ENCODE peak calls at places on chromosomes 2 and 18, in six cellular contexts. D is SK-MEL-5, E is colonic mucosa, W is HuH-7.5, N is cardiac fibroblast, Q is HFF-Myc. Z is an unnamed sample.

GRCh38 chr2:157349949-157350510 is 24.4 kb upstream of the ERMN start:
- DNase-seq in D (no peak), E (no peak), W (no peak), N (peak), Q (no peak), Z (no peak)

GRCh38 chr2:227406177-227407031 is 18.7 kb upstream of the SCYGR1 start:
- DNase-seq in D (peak), E (peak), W (peak), N (peak), Q (peak), Z (peak)

GRCh38 chr2:70085711-70086277 is 1.5 kb upstream of the PCBP1 start:
- DNase-seq in D (no peak), E (no peak), W (no peak), N (no peak), Q (no peak), Z (no peak)

GRCh38 chr2:96537734-96538486 is 1.4 kb downstream of the ARID5A start:
- DNase-seq in D (no peak), E (no peak), W (no peak), N (no peak), Q (no peak), Z (no peak)

GRCh38 chr2:119028327-119029174 is 86.6 kb downstream of the MARCO start:
- DNase-seq in D (peak), E (peak), W (peak), N (peak), Q (no peak), Z (no peak)

GRCh38 chr2:24793752-24794477 is 690 bp downstream of the CENPO start:
- DNase-seq in D (peak), E (peak), W (peak), N (peak), Q (no peak), Z (no peak)

GRCh38 chr2:73339171-73339678 is 45.9 kb upstream of the EGR4 start:
- DNase-seq in D (no peak), E (no peak), W (no peak), N (no peak), Q (no peak), Z (peak)

GRCh38 chr18:79584491-79585394 is 94.9 kb upstream of the CTDP1 start:
- DNase-seq in D (no peak), E (no peak), W (no peak), N (no peak), Q (no peak), Z (no peak)

GRCh38 chr2:64643838-64644219 is 9.9 kb downstream of the SERTAD2 start:
- DNase-seq in D (no peak), E (no peak), W (no peak), N (no peak), Q (no peak), Z (no peak)

GRCh38 chr2:172513935-172514586 is 41.8 kb upstream of the PDK1 start:
- DNase-seq in D (no peak), E (no peak), W (no peak), N (peak), Q (no peak), Z (no peak)

GRCh38 chr2:39435254-39435653 is 1.8 kb downstream of the MAP4K3 start:
- DNase-seq in D (peak), E (peak), W (no peak), N (peak), Q (no peak), Z (no peak)

GRCh38 chr2:47617028-47617427 is 165.9 kb upstream of the MSH6 start:
- DNase-seq in D (no peak), E (no peak), W (no peak), N (no peak), Q (no peak), Z (no peak)

GRCh38 chr18:46294325-46294724 is 190.1 kb downstream of the HAUS1 start:
- DNase-seq in D (no peak), E (no peak), W (no peak), N (no peak), Q (no peak), Z (no peak)

GRCh38 chr2:1068241-1068640 is 117.6 kb downstream of the SNTG2 start:
- DNase-seq in D (no peak), E (no peak), W (no peak), N (no peak), Q (no peak), Z (no peak)

GRCh38 chr2:174697267-174697666 is 67.0 kb downstream of the CHRNA1 start:
- DNase-seq in D (peak), E (peak), W (peak), N (peak), Q (no peak), Z (no peak)

GRCh38 chr18:36818652-36819051 is 10.2 kb downstream of the TPGS2 start:
- DNase-seq in D (no peak), E (no peak), W (no peak), N (no peak), Q (no peak), Z (no peak)

GRCh38 chr2:237012021-237012420 is 73.7 kb upstream of the COPS8 start:
- DNase-seq in D (no peak), E (no peak), W (no peak), N (no peak), Q (no peak), Z (no peak)

GRCh38 chr2:36333350-36334012 is 22.1 kb upstream of the CRIM1 start:
- DNase-seq in D (no peak), E (no peak), W (no peak), N (no peak), Q (no peak), Z (no peak)

GRCh38 chr2:3451926-3452671 is 67.2 kb downstream of the ADI1 start:
- DNase-seq in D (no peak), E (no peak), W (no peak), N (no peak), Q (no peak), Z (no peak)

GRCh38 chr2:121881950-121882349 is 126.5 kb downstream of the TSN start:
- DNase-seq in D (no peak), E (no peak), W (no peak), N (no peak), Q (no peak), Z (no peak)

GRCh38 chr18:9494778-9495302 is 19.5 kb downstream of the RALBP1 start:
- DNase-seq in D (peak), E (no peak), W (no peak), N (peak), Q (no peak), Z (no peak)

GRCh38 chr2:68009526-68009925 is 53.3 kb downstream of the C1D start:
- DNase-seq in D (no peak), E (no peak), W (no peak), N (no peak), Q (no peak), Z (no peak)

GRCh38 chr2:101188683-101189405 is 37.7 kb upstream of the TBC1D8 start:
- DNase-seq in D (peak), E (peak), W (peak), N (peak), Q (no peak), Z (no peak)

GRCh38 chr2:231017250-231017636 is 20.1 kb upstream of the C2orf72 start:
- DNase-seq in D (peak), E (no peak), W (no peak), N (no peak), Q (no peak), Z (peak)

GRCh38 chr2:218754201-218754600 is 27.7 kb upstream of the CYP27A1 start:
- DNase-seq in D (no peak), E (no peak), W (no peak), N (no peak), Q (no peak), Z (no peak)

GRCh38 chr2:16041466-16041810 is 101.1 kb downstream of the MYCN start:
- DNase-seq in D (no peak), E (no peak), W (no peak), N (no peak), Q (no peak), Z (no peak)

GRCh38 chr2:137886432-137886831 is 77.8 kb upstream of the HNMT start:
- DNase-seq in D (peak), E (no peak), W (peak), N (no peak), Q (no peak), Z (no peak)

GRCh38 chr18:72470391-72470790 is 73.8 kb downstream of the CBLN2 start:
- DNase-seq in D (no peak), E (no peak), W (no peak), N (no peak), Q (no peak), Z (no peak)

GRCh38 chr2:74379851-74380789 is at the start of gene DCTN1:
- DNase-seq in D (peak), E (peak), W (peak), N (peak), Q (no peak), Z (no peak)

GRCh38 chr2:218289639-218290315 is 2.5 kb downstream of the TMBIM1 start:
- DNase-seq in D (peak), E (peak), W (no peak), N (peak), Q (no peak), Z (no peak)

GRCh38 chr2:190123956-190124355 is 61.4 kb upstream of the MSTN start:
- DNase-seq in D (no peak), E (no peak), W (no peak), N (peak), Q (no peak), Z (no peak)

GRCh38 chr2:74205586-74205985 is 7.2 kb downstream of the MTHFD2 start:
- DNase-seq in D (no peak), E (peak), W (no peak), N (no peak), Q (no peak), Z (no peak)

GRCh38 chr2:70325875-70326274 is 24.0 kb upstream of the FAM136A start:
- DNase-seq in D (no peak), E (no peak), W (no peak), N (no peak), Q (no peak), Z (no peak)

GRCh38 chr2:60316381-60317028 is 236.9 kb downstream of the BCL11A start:
- DNase-seq in D (no peak), E (no peak), W (peak), N (no peak), Q (no peak), Z (no peak)

GRCh38 chr2:238380336-238380735 is 46.4 kb upstream of the ASB1 start:
- DNase-seq in D (no peak), E (no peak), W (no peak), N (no peak), Q (no peak), Z (no peak)